ENCODE peak calls at places on chromosome 6, in five cellular contexts. Y, T, C, O and I are unnamed samples.

GRCh38 chr6:140566706-140567330 is 1192.4 kb upstream of the CITED2 start:
- ATAC-seq in Y (no peak), T (no peak), C (no peak), O (no peak), I (no peak)

GRCh38 chr6:133966654-133967300 is 13.8 kb downstream of the TBPL1 start:
- ATAC-seq in Y (no peak), T (peak), C (peak), O (peak), I (no peak)

GRCh38 chr6:167683028-167683862 is 143.5 kb upstream of the AFDN start:
- ATAC-seq in Y (peak), T (no peak), C (peak), O (peak), I (no peak)

GRCh38 chr6:117976030-117976651 is 69.1 kb downstream of the SLC35F1 start:
- ATAC-seq in Y (peak), T (no peak), C (peak), O (no peak), I (no peak)

GRCh38 chr6:116060572-116061283 is at the start of gene FRK:
- ATAC-seq in Y (peak), T (no peak), C (peak), O (peak), I (no peak)

GRCh38 chr6:163580311-163581030 is 166.0 kb downstream of the QKI start:
- ATAC-seq in Y (no peak), T (no peak), C (no peak), O (no peak), I (no peak)

GRCh38 chr6:41531591-41532582 is 14.3 kb upstream of the FOXP4 start:
- ATAC-seq in Y (no peak), T (peak), C (no peak), O (peak), I (peak)

GRCh38 chr6:125507987-125508655 is 206.4 kb upstream of the HDDC2 start:
- ATAC-seq in Y (peak), T (no peak), C (no peak), O (no peak), I (no peak)

GRCh38 chr6:4180653-4181255 is 45.4 kb upstream of the ECI2 start:
- ATAC-seq in Y (peak), T (no peak), C (no peak), O (no peak), I (no peak)

GRCh38 chr6:85372188-85372914 is 77.5 kb upstream of the NT5E start:
- ATAC-seq in Y (peak), T (no peak), C (no peak), O (peak), I (no peak)

GRCh38 chr6:4421837-4422236 is 286.5 kb upstream of the ECI2 start:
- ATAC-seq in Y (no peak), T (no peak), C (no peak), O (peak), I (no peak)

GRCh38 chr6:127637830-127638229 is 60.9 kb downstream of the C6orf58 start:
- ATAC-seq in Y (no peak), T (no peak), C (no peak), O (no peak), I (no peak)

GRCh38 chr6:35729349-35729678 is 7.5 kb upstream of the ARMC12 start:
- ATAC-seq in Y (no peak), T (no peak), C (no peak), O (no peak), I (no peak)

GRCh38 chr6:15431762-15432495 is 186.1 kb downstream of the JARID2 start:
- ATAC-seq in Y (peak), T (no peak), C (no peak), O (peak), I (no peak)

GRCh38 chr6:57247603-57248002 is 25.5 kb upstream of the RAB23 start:
- ATAC-seq in Y (no peak), T (no peak), C (no peak), O (no peak), I (no peak)